ENCODE peak calls at places on chromosomes 16 and 17, in ten cellular contexts. One of them, this sample, is unnamed.

GRCh38 chr16:79253100-79253631 is 347.4 kb downstream of the MAF start:
- DNase-seq in HuH-7.5: peak
- DNase-seq in WTC11: no peak
- DNase-seq in foreskin keratinocyte: no peak
- DNase-seq in NCI-H1105: no peak
- DNase-seq in activated CD8-positive, alpha-beta memory T cell treated with anti-CD3 and anti-CD28 coated beads for 4 hours: no peak
- DNase-seq in aorta: no peak
- DNase-seq in OCI-LY7: no peak
- DNase-seq in HCEC 1CT: no peak
- DNase-seq in tibial artery: no peak
- DNase-seq in this sample: no peak

GRCh38 chr16:72905581-72905980 is 142.3 kb downstream of the ZFHX3 start:
- DNase-seq in HuH-7.5: no peak
- DNase-seq in WTC11: no peak
- DNase-seq in foreskin keratinocyte: peak
- DNase-seq in NCI-H1105: no peak
- DNase-seq in activated CD8-positive, alpha-beta memory T cell treated with anti-CD3 and anti-CD28 coated beads for 4 hours: no peak
- DNase-seq in aorta: no peak
- DNase-seq in OCI-LY7: no peak
- DNase-seq in HCEC 1CT: peak
- DNase-seq in tibial artery: no peak
- DNase-seq in this sample: no peak

GRCh38 chr17:28897769-28898259 is 281 bp upstream of the FLOT2 start:
- DNase-seq in HuH-7.5: no peak
- DNase-seq in WTC11: no peak
- DNase-seq in foreskin keratinocyte: no peak
- DNase-seq in NCI-H1105: no peak
- DNase-seq in activated CD8-positive, alpha-beta memory T cell treated with anti-CD3 and anti-CD28 coated beads for 4 hours: peak
- DNase-seq in aorta: no peak
- DNase-seq in OCI-LY7: no peak
- DNase-seq in HCEC 1CT: no peak
- DNase-seq in tibial artery: peak
- DNase-seq in this sample: no peak

GRCh38 chr16:51445250-51445649 is 294.2 kb upstream of the SALL1 start:
- DNase-seq in HuH-7.5: no peak
- DNase-seq in WTC11: no peak
- DNase-seq in foreskin keratinocyte: no peak
- DNase-seq in NCI-H1105: no peak
- DNase-seq in activated CD8-positive, alpha-beta memory T cell treated with anti-CD3 and anti-CD28 coated beads for 4 hours: no peak
- DNase-seq in aorta: no peak
- DNase-seq in OCI-LY7: no peak
- DNase-seq in HCEC 1CT: peak
- DNase-seq in tibial artery: no peak
- DNase-seq in this sample: no peak

GRCh38 chr17:55601874-55602364 is 90.7 kb upstream of the SMIM36 start:
- DNase-seq in HuH-7.5: peak
- DNase-seq in WTC11: peak
- DNase-seq in foreskin keratinocyte: peak
- DNase-seq in NCI-H1105: no peak
- DNase-seq in activated CD8-positive, alpha-beta memory T cell treated with anti-CD3 and anti-CD28 coated beads for 4 hours: no peak
- DNase-seq in aorta: no peak
- DNase-seq in OCI-LY7: peak
- DNase-seq in HCEC 1CT: peak
- DNase-seq in tibial artery: no peak
- DNase-seq in this sample: peak

GRCh38 chr17:73974536-73974935 is 228.9 kb upstream of the RPL38 start:
- DNase-seq in HuH-7.5: no peak
- DNase-seq in WTC11: no peak
- DNase-seq in foreskin keratinocyte: no peak
- DNase-seq in NCI-H1105: no peak
- DNase-seq in activated CD8-positive, alpha-beta memory T cell treated with anti-CD3 and anti-CD28 coated beads for 4 hours: no peak
- DNase-seq in aorta: no peak
- DNase-seq in OCI-LY7: no peak
- DNase-seq in HCEC 1CT: no peak
- DNase-seq in tibial artery: no peak
- DNase-seq in this sample: no peak

GRCh38 chr16:85372627-85373372 is 240.3 kb upstream of the GSE1 start:
- DNase-seq in HuH-7.5: no peak
- DNase-seq in WTC11: no peak
- DNase-seq in foreskin keratinocyte: peak
- DNase-seq in NCI-H1105: no peak
- DNase-seq in activated CD8-positive, alpha-beta memory T cell treated with anti-CD3 and anti-CD28 coated beads for 4 hours: no peak
- DNase-seq in aorta: peak
- DNase-seq in OCI-LY7: no peak
- DNase-seq in HCEC 1CT: peak
- DNase-seq in tibial artery: peak
- DNase-seq in this sample: peak

GRCh38 chr16:78461496-78461938 is 362.1 kb downstream of the WWOX start:
- DNase-seq in HuH-7.5: no peak
- DNase-seq in WTC11: no peak
- DNase-seq in foreskin keratinocyte: no peak
- DNase-seq in NCI-H1105: peak
- DNase-seq in activated CD8-positive, alpha-beta memory T cell treated with anti-CD3 and anti-CD28 coated beads for 4 hours: no peak
- DNase-seq in aorta: no peak
- DNase-seq in OCI-LY7: no peak
- DNase-seq in HCEC 1CT: no peak
- DNase-seq in tibial artery: no peak
- DNase-seq in this sample: no peak

GRCh38 chr17:69763503-69763902 is 311.5 kb upstream of the KCNJ16 start:
- DNase-seq in HuH-7.5: no peak
- DNase-seq in WTC11: no peak
- DNase-seq in foreskin keratinocyte: peak
- DNase-seq in NCI-H1105: no peak
- DNase-seq in activated CD8-positive, alpha-beta memory T cell treated with anti-CD3 and anti-CD28 coated beads for 4 hours: no peak
- DNase-seq in aorta: no peak
- DNase-seq in OCI-LY7: no peak
- DNase-seq in HCEC 1CT: peak
- DNase-seq in tibial artery: no peak
- DNase-seq in this sample: no peak

GRCh38 chr17:68356520-68356919 is 65.2 kb downstream of the ARSG start:
- DNase-seq in HuH-7.5: no peak
- DNase-seq in WTC11: no peak
- DNase-seq in foreskin keratinocyte: no peak
- DNase-seq in NCI-H1105: no peak
- DNase-seq in activated CD8-positive, alpha-beta memory T cell treated with anti-CD3 and anti-CD28 coated beads for 4 hours: peak
- DNase-seq in aorta: no peak
- DNase-seq in OCI-LY7: no peak
- DNase-seq in HCEC 1CT: no peak
- DNase-seq in tibial artery: no peak
- DNase-seq in this sample: no peak

GRCh38 chr16:57203451-57203850 is 17.3 kb downstream of the RSPRY1 start:
- DNase-seq in HuH-7.5: no peak
- DNase-seq in WTC11: no peak
- DNase-seq in foreskin keratinocyte: no peak
- DNase-seq in NCI-H1105: no peak
- DNase-seq in activated CD8-positive, alpha-beta memory T cell treated with anti-CD3 and anti-CD28 coated beads for 4 hours: no peak
- DNase-seq in aorta: no peak
- DNase-seq in OCI-LY7: no peak
- DNase-seq in HCEC 1CT: no peak
- DNase-seq in tibial artery: no peak
- DNase-seq in this sample: no peak

GRCh38 chr16:76265434-76266045 is 11.7 kb upstream of the CNTNAP4 start:
- DNase-seq in HuH-7.5: no peak
- DNase-seq in WTC11: peak
- DNase-seq in foreskin keratinocyte: peak
- DNase-seq in NCI-H1105: peak
- DNase-seq in activated CD8-positive, alpha-beta memory T cell treated with anti-CD3 and anti-CD28 coated beads for 4 hours: no peak
- DNase-seq in aorta: no peak
- DNase-seq in OCI-LY7: peak
- DNase-seq in HCEC 1CT: no peak
- DNase-seq in tibial artery: no peak
- DNase-seq in this sample: peak

GRCh38 chr16:8398548-8398947 is 191.8 kb downstream of the TMEM114 start:
- DNase-seq in HuH-7.5: no peak
- DNase-seq in WTC11: no peak
- DNase-seq in foreskin keratinocyte: no peak
- DNase-seq in NCI-H1105: no peak
- DNase-seq in activated CD8-positive, alpha-beta memory T cell treated with anti-CD3 and anti-CD28 coated beads for 4 hours: no peak
- DNase-seq in aorta: no peak
- DNase-seq in OCI-LY7: no peak
- DNase-seq in HCEC 1CT: no peak
- DNase-seq in tibial artery: no peak
- DNase-seq in this sample: no peak

GRCh38 chr17:29929006-29929543 is 953 bp downstream of the SSH2 start:
- DNase-seq in HuH-7.5: no peak
- DNase-seq in WTC11: no peak
- DNase-seq in foreskin keratinocyte: peak
- DNase-seq in NCI-H1105: peak
- DNase-seq in activated CD8-positive, alpha-beta memory T cell treated with anti-CD3 and anti-CD28 coated beads for 4 hours: no peak
- DNase-seq in aorta: no peak
- DNase-seq in OCI-LY7: peak
- DNase-seq in HCEC 1CT: peak
- DNase-seq in tibial artery: no peak
- DNase-seq in this sample: peak

GRCh38 chr17:45718791-45719190 is 65.3 kb upstream of the CRHR1 start:
- DNase-seq in HuH-7.5: no peak
- DNase-seq in WTC11: no peak
- DNase-seq in foreskin keratinocyte: no peak
- DNase-seq in NCI-H1105: no peak
- DNase-seq in activated CD8-positive, alpha-beta memory T cell treated with anti-CD3 and anti-CD28 coated beads for 4 hours: no peak
- DNase-seq in aorta: no peak
- DNase-seq in OCI-LY7: no peak
- DNase-seq in HCEC 1CT: no peak
- DNase-seq in tibial artery: no peak
- DNase-seq in this sample: no peak

GRCh38 chr17:37830151-37830993 is 85.5 kb upstream of the HNF1B start:
- DNase-seq in HuH-7.5: peak
- DNase-seq in WTC11: no peak
- DNase-seq in foreskin keratinocyte: no peak
- DNase-seq in NCI-H1105: no peak
- DNase-seq in activated CD8-positive, alpha-beta memory T cell treated with anti-CD3 and anti-CD28 coated beads for 4 hours: no peak
- DNase-seq in aorta: no peak
- DNase-seq in OCI-LY7: peak
- DNase-seq in HCEC 1CT: no peak
- DNase-seq in tibial artery: no peak
- DNase-seq in this sample: no peak